ENCODE peak calls at places on chromosomes 11 and 22, in ten cellular contexts. Y, M, L, D, A, V, W, R, P and I are unnamed samples.

GRCh38 chr11:113880966-113881365 is 5.6 kb upstream of the USP28 start:
- DNase-seq in R (no peak), D (no peak), M (no peak), P (no peak), A (no peak), W (no peak), V (no peak), L (no peak), Y (no peak), I (no peak)

GRCh38 chr22:47129902-47130301 is 367.5 kb downstream of the TBC1D22A start:
- DNase-seq in P (peak; percentile 63), V (peak; percentile 87), M (peak; percentile 92), Y (no peak), W (no peak), R (no peak), D (peak; percentile 5), L (peak; percentile 16), A (peak; percentile 11), I (no peak)

GRCh38 chr22:37764622-37765021 is 43.1 kb upstream of the GCAT start:
- DNase-seq in Y (no peak), P (peak; percentile 70), V (no peak), A (no peak), L (peak; percentile 39), M (no peak), R (no peak), W (no peak), D (no peak), I (no peak)

GRCh38 chr22:46119729-46120419 is 30.5 kb upstream of the PPARA start:
- DNase-seq in Y (no peak), A (no peak), D (peak; percentile 16), M (no peak), R (no peak), W (peak; percentile 45), P (no peak), V (peak; percentile 59), L (peak; percentile 91), I (no peak)

GRCh38 chr11:74397531-74398243 is 546 bp downstream of the PGM2L1 start:
- DNase-seq in V (peak; percentile 78), R (peak; percentile 27), Y (peak; percentile 23), P (peak; percentile 11), D (peak; percentile 62), L (peak; percentile 62), M (no peak), W (peak; percentile 76), A (peak; percentile 64), I (no peak)

GRCh38 chr11:34105957-34106504 is 602 bp downstream of the NAT10 start:
- DNase-seq in M (no peak), R (no peak), Y (no peak), W (no peak), A (peak; percentile 42), D (no peak), V (no peak), L (no peak), P (no peak), I (peak; percentile 0)

GRCh38 chr22:44583076-44583760 is 85.2 kb upstream of the RTL6 start:
- DNase-seq in A (no peak), R (no peak), W (no peak), Y (no peak), V (no peak), P (no peak), M (peak; percentile 18), L (no peak), D (peak; percentile 2), I (no peak)

GRCh38 chr11:120272303-120272702 is 32.4 kb downstream of the POU2F3 start:
- DNase-seq in Y (no peak), W (no peak), A (peak; percentile 19), M (no peak), P (no peak), R (no peak), D (no peak), V (no peak), L (no peak), I (no peak)

GRCh38 chr11:72446929-72447753 is 12.8 kb upstream of the CLPB start:
- DNase-seq in D (no peak), V (no peak), M (no peak), R (no peak), Y (peak; percentile 24), A (peak; percentile 87), W (peak; percentile 79), L (peak; percentile 75), P (peak; percentile 56), I (peak; percentile 46)

GRCh38 chr11:43021466-43021865 is 290.3 kb upstream of the API5 start:
- DNase-seq in P (no peak), V (no peak), W (peak; percentile 33), D (no peak), M (no peak), R (no peak), Y (peak; percentile 15), A (no peak), L (peak; percentile 9), I (no peak)

GRCh38 chr22:19184276-19184997 is 5.9 kb upstream of the SLC25A1 start:
- DNase-seq in P (no peak), Y (no peak), A (no peak), R (no peak), D (no peak), L (no peak), M (no peak), W (no peak), V (no peak), I (no peak)

GRCh38 chr11:61688368-61689163 is 8.4 kb downstream of the DAGLA start:
- DNase-seq in P (no peak), V (peak; percentile 83), A (no peak), M (peak; percentile 78), L (peak; percentile 35), W (no peak), D (peak; percentile 90), Y (no peak), R (no peak), I (no peak)

GRCh38 chr11:73288873-73289707 is 17.0 kb downstream of the P2RY6 start:
- DNase-seq in W (peak; percentile 89), Y (peak; percentile 80), D (peak; percentile 67), P (peak; percentile 64), V (peak; percentile 70), M (peak; percentile 70), L (peak; percentile 87), R (no peak), A (peak; percentile 56), I (peak; percentile 56)

GRCh38 chr11:68009391-68010000 is 631 bp upstream of the ALDH3B1 start:
- DNase-seq in P (no peak), L (peak; percentile 64), V (no peak), D (peak; percentile 75), A (peak; percentile 75), W (peak; percentile 35), Y (no peak), M (no peak), R (no peak), I (no peak)

GRCh38 chr11:2931416-2931746 is 2.2 kb upstream of the PHLDA2 start:
- DNase-seq in R (no peak), A (no peak), W (no peak), P (no peak), Y (no peak), M (no peak), V (no peak), L (no peak), D (no peak), I (no peak)

GRCh38 chr11:20156876-20157613 is 3.2 kb downstream of the DBX1 start:
- DNase-seq in R (peak; percentile 31), A (no peak), Y (no peak), W (peak; percentile 27), D (peak; percentile 15), P (no peak), L (no peak), V (no peak), M (no peak), I (no peak)

GRCh38 chr22:29689872-29690213 is 30.0 kb upstream of the CABP7 start:
- DNase-seq in W (peak; percentile 90), A (no peak), D (peak; percentile 73), L (peak; percentile 86), Y (peak; percentile 77), R (no peak), M (peak; percentile 73), P (no peak), V (peak; percentile 75), I (no peak)

GRCh38 chr11:2300936-2301630 is 635 bp downstream of the C11orf21 start:
- DNase-seq in D (no peak), R (no peak), V (no peak), M (peak; percentile 40), L (no peak), A (no peak), W (no peak), Y (no peak), P (no peak), I (no peak)

GRCh38 chr22:19955241-19956128 is 13.9 kb upstream of the TXNRD2 start:
- DNase-seq in P (no peak), L (no peak), A (no peak), M (no peak), V (peak; percentile 19), R (no peak), W (no peak), Y (no peak), D (no peak), I (no peak)